ENCODE peak calls at places on chromosome 16, in four cellular contexts. One of them, this sample, is unnamed.

GRCh38 chr16:66359811-66360608 is 6.5 kb upstream of the CDH5 start:
- DNase-seq in pancreas: no peak
- DNase-seq in CD8-positive, alpha-beta T cell: no peak
- DNase-seq in cardiac muscle cell: peak
- DNase-seq in this sample: no peak

GRCh38 chr16:48054881-48055601 is 100.8 kb downstream of the ABCC12 start:
- DNase-seq in pancreas: no peak
- DNase-seq in CD8-positive, alpha-beta T cell: no peak
- DNase-seq in cardiac muscle cell: peak
- DNase-seq in this sample: peak

GRCh38 chr16:2963611-2964415 is at the start of gene KREMEN2:
- DNase-seq in pancreas: peak
- DNase-seq in CD8-positive, alpha-beta T cell: no peak
- DNase-seq in cardiac muscle cell: no peak
- DNase-seq in this sample: no peak

GRCh38 chr16:9844361-9844760 is 337.9 kb downstream of the GRIN2A start:
- DNase-seq in pancreas: no peak
- DNase-seq in CD8-positive, alpha-beta T cell: no peak
- DNase-seq in cardiac muscle cell: no peak
- DNase-seq in this sample: peak

GRCh38 chr16:66300037-66300436 is 66.5 kb upstream of the CDH5 start:
- DNase-seq in pancreas: no peak
- DNase-seq in CD8-positive, alpha-beta T cell: no peak
- DNase-seq in cardiac muscle cell: no peak
- DNase-seq in this sample: no peak

GRCh38 chr16:12356622-12357365 is 380.3 kb downstream of the SNX29 start:
- DNase-seq in pancreas: no peak
- DNase-seq in CD8-positive, alpha-beta T cell: no peak
- DNase-seq in cardiac muscle cell: no peak
- DNase-seq in this sample: no peak

GRCh38 chr16:72832640-72833039 is 215.3 kb downstream of the ZFHX3 start:
- DNase-seq in pancreas: peak
- DNase-seq in CD8-positive, alpha-beta T cell: peak
- DNase-seq in cardiac muscle cell: peak
- DNase-seq in this sample: peak

GRCh38 chr16:20519231-20519630 is 56.9 kb downstream of the ACSM2B start:
- DNase-seq in pancreas: no peak
- DNase-seq in CD8-positive, alpha-beta T cell: no peak
- DNase-seq in cardiac muscle cell: no peak
- DNase-seq in this sample: no peak

GRCh38 chr16:81405702-81406113 is 38.9 kb upstream of the CMIP start:
- DNase-seq in pancreas: no peak
- DNase-seq in CD8-positive, alpha-beta T cell: no peak
- DNase-seq in cardiac muscle cell: peak
- DNase-seq in this sample: peak

GRCh38 chr16:87469186-87469585 is 23.6 kb downstream of the ZCCHC14 start:
- DNase-seq in pancreas: no peak
- DNase-seq in CD8-positive, alpha-beta T cell: no peak
- DNase-seq in cardiac muscle cell: no peak
- DNase-seq in this sample: no peak

GRCh38 chr16:19664166-19664565 is 53.9 kb downstream of the KNOP1 start:
- DNase-seq in pancreas: no peak
- DNase-seq in CD8-positive, alpha-beta T cell: no peak
- DNase-seq in cardiac muscle cell: no peak
- DNase-seq in this sample: no peak

GRCh38 chr16:87321336-87322107 is 4.3 kb upstream of the C16orf95 start:
- DNase-seq in pancreas: no peak
- DNase-seq in CD8-positive, alpha-beta T cell: no peak
- DNase-seq in cardiac muscle cell: no peak
- DNase-seq in this sample: no peak

DNA sequence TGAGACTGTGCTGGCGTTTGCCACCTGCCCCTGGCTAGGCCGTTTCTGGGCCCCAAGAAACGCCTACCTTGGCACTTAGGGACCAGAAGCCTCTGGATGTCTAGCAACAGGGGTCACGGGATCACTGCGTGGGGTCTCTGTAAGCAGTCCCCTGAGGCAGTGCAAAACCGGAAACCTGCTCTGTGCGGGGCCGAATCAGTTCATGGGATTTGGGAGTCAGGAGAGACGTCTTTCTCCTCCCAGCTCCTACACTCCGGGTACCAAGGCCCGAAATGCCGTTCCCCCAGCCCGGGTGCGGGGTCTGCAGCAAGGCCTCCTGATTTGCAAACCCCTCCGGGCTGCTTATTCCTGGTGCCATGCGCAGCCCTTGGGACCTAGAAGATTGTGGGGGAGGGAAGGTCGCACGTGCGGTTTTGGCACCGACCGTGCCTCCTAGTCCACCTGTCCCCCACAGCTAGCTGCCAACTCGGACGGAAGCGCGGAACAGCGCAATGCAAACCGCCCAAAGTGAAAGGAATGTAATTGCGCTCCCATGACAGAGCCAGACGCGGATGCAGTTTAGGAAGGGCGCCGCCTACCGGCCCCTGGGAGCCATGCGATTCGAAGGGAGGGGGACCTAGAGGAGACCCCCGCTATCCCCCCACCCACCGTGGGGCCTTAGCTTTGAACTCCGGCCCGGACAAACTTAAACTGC is 6.5 kb downstream of the IRX5 start:
- DNase-seq in pancreas: peak
- DNase-seq in CD8-positive, alpha-beta T cell: no peak
- DNase-seq in cardiac muscle cell: peak
- DNase-seq in this sample: no peak
- TF ChIP-seq CTCF in pancreas: no peak
- TF ChIP-seq CTCF in CD8-positive, alpha-beta T cell: no peak
- TF ChIP-seq CTCF in cardiac muscle cell: peak
- TF ChIP-seq CTCF in this sample: peak

DNA sequence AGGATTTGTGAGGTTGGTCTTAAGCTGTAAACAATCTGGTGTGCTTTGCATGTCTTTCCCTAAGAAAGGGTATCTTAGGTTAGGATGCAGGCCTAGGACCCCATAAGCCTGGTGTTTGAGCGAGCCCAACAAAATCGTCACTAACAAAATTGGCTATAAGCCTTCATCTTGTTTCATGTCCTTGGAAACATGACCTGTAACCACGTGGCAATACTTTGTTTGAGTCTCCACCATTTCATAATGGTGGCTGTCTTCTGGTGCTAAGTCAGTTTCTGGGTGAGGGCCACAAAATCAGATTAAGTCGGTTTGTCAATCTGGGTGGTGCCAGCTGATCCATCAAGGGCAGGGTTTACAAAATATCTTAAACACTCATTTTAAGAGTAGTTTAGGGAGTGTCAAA is 33.0 kb downstream of the C16orf54 start:
- DNase-seq in pancreas: no peak
- DNase-seq in CD8-positive, alpha-beta T cell: no peak
- DNase-seq in cardiac muscle cell: no peak
- DNase-seq in this sample: no peak
- H3K27ac ChIP-seq in pancreas: no peak
- H3K27ac ChIP-seq in CD8-positive, alpha-beta T cell: no peak
- H3K27ac ChIP-seq in cardiac muscle cell: no peak
- H3K27ac ChIP-seq in this sample: no peak

DNA sequence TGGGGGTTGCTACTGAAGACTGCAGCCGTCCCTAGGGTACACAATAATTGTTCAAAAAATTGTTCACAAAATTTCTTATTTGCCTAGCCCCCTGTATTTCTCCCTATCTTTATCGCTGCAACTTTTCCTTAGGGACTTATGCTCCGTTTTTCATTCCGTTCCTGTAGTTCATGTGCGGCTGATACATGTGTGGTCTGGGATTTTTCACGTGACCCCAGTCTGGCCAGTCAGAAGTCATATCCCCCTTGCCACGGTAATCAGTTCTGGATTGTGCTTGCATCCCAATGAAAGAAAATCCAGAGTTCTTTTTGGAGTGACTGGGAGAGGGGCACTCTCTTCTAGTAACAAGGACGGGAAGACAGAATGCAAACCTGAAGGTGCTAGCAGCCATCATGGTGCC is 610.7 kb upstream of the C16orf82 start:
- DNase-seq in pancreas: no peak
- DNase-seq in CD8-positive, alpha-beta T cell: no peak
- DNase-seq in cardiac muscle cell: no peak
- DNase-seq in this sample: no peak
- TF ChIP-seq CTCF in pancreas: no peak
- TF ChIP-seq CTCF in CD8-positive, alpha-beta T cell: no peak
- TF ChIP-seq CTCF in cardiac muscle cell: no peak
- TF ChIP-seq CTCF in this sample: no peak

GRCh38 chr16:565420-566330 is 1.1 kb upstream of the NHLRC4 start:
- DNase-seq in pancreas: no peak
- DNase-seq in CD8-positive, alpha-beta T cell: no peak
- DNase-seq in cardiac muscle cell: peak
- DNase-seq in this sample: no peak
- H3K27ac ChIP-seq in pancreas: no peak
- H3K27ac ChIP-seq in CD8-positive, alpha-beta T cell: no peak
- H3K27ac ChIP-seq in cardiac muscle cell: peak
- H3K27ac ChIP-seq in this sample: no peak

GRCh38 chr16:69083306-69083941 is 22.0 kb upstream of the HAS3 start:
- DNase-seq in pancreas: no peak
- DNase-seq in CD8-positive, alpha-beta T cell: no peak
- DNase-seq in cardiac muscle cell: no peak
- DNase-seq in this sample: no peak
- TF ChIP-seq CTCF in pancreas: no peak
- TF ChIP-seq CTCF in CD8-positive, alpha-beta T cell: no peak
- TF ChIP-seq CTCF in cardiac muscle cell: peak
- TF ChIP-seq CTCF in this sample: peak

DNA sequence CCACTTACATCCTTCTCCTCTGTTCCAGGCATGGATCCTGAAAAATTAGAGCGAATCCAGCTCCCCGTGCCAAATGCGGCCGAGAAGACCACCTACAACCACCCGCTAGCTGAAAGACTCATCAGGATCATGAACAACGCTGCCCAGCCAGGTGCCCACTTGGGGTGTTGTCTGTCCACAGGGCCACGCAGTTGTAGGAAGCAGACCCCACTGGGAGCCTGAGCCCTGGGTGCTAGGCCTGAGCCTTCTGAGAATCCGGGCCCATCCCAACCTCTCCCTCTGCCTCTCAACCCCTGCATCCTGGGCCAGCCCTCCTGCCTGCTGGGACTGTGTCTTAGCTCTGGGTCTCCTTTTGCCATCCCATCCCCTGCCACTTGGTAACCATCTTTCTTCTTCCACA is 95.4 kb downstream of the CLEC16A start:
- DNase-seq in pancreas: no peak
- DNase-seq in CD8-positive, alpha-beta T cell: no peak
- DNase-seq in cardiac muscle cell: no peak
- DNase-seq in this sample: no peak
- H3K27ac ChIP-seq in pancreas: no peak
- H3K27ac ChIP-seq in CD8-positive, alpha-beta T cell: no peak
- H3K27ac ChIP-seq in cardiac muscle cell: no peak
- H3K27ac ChIP-seq in this sample: no peak

This sample was measured in brain microvascular endothelial cell.